ENCODE peak calls at places on chromosomes 4 and X, in seven cellular contexts. B is stomach, C is brain microvascular endothelial cell, E is testis, H is choroid plexus epithelial cell, T is left ventricle myocardium inferior, A is astrocyte of the cerebellum. F is an unnamed sample.

GRCh38 chr4:141636077-141636770 is at the start of gene IL15:
- DNase-seq in B (peak), C (peak), E (peak), H (peak), T (peak), A (no peak), F (no peak)

GRCh38 chr4:73742776-73743175 is 2.4 kb downstream of the CXCL8 start:
- DNase-seq in B (no peak), C (no peak), E (no peak), H (no peak), T (no peak), A (no peak), F (no peak)

GRCh38 chr4:80438016-80438415 is 102.5 kb downstream of the CFAP299 start:
- DNase-seq in B (no peak), C (no peak), E (no peak), H (no peak), T (no peak), A (no peak), F (no peak)

GRCh38 chr4:5711479-5712184 is 631 bp downstream of the EVC start:
- DNase-seq in B (no peak), C (peak), E (peak), H (peak), T (peak), A (no peak), F (no peak)

GRCh38 chr4:30719363-30720020 is 677 bp upstream of the PCDH7 start:
- DNase-seq in B (peak), C (peak), E (no peak), H (peak), T (peak), A (no peak), F (no peak)

GRCh38 chr4:7427326-7428260 is 7.1 kb downstream of the PSAPL1 start:
- DNase-seq in B (peak), C (no peak), E (peak), H (no peak), T (peak), A (no peak), F (no peak)

GRCh38 chrX:103919336-103919682 is 43.1 kb upstream of the TMSB15B start:
- DNase-seq in B (no peak), C (peak), E (no peak), H (peak), T (no peak), A (no peak), F (no peak)

GRCh38 chrX:69298466-69299140 is 133.3 kb upstream of the PJA1 start:
- DNase-seq in B (no peak), C (no peak), E (no peak), H (no peak), T (no peak), A (no peak), F (no peak)

GRCh38 chr4:103099691-103100392 is at the start of gene BDH2:
- DNase-seq in B (peak), C (peak), E (peak), H (peak), T (no peak), A (peak), F (peak)

GRCh38 chr4:3371038-3371437 is 70.7 kb upstream of the HGFAC start:
- DNase-seq in B (no peak), C (no peak), E (no peak), H (peak), T (no peak), A (no peak), F (no peak)
- H3K4me3 ChIP-seq in B (no peak), C (no peak), E (no peak), H (peak), T (peak), A (peak), F (no peak)

DNA sequence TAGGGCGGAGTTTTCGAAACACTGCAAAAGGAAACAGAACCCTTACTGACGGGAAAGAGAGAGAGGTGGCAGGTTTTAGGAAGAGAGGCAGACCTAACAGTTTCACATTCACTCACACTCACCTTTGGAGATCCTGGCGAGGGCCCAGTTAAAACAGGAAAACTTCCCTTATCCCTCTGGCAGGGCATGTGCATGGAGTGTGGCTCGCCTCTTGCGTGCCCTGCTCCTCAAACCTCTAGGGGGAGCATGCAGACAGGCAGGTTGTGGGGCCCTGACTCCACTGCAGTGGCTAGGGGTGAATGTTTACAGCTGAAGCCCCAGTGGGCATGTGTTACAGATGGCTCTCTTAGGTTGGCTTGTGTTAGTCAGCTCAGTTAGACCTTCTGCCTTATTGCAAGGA is 451.5 kb downstream of the UBE2NL start:
- DNase-seq in B (no peak), C (no peak), E (no peak), H (no peak), T (no peak), A (no peak), F (no peak)
- TF ChIP-seq CTCF in B (no peak), C (no peak), E (no peak), H (no peak), T (no peak), A (no peak), F (no peak)

GRCh38 chrX:72545990-72546389 is 26.7 kb downstream of the HDAC8 start:
- DNase-seq in B (no peak), C (peak), E (no peak), H (peak), T (no peak), A (no peak), F (no peak)
- H3K4me3 ChIP-seq in B (no peak), C (no peak), E (no peak), H (no peak), T (no peak), A (no peak), F (no peak)

DNA sequence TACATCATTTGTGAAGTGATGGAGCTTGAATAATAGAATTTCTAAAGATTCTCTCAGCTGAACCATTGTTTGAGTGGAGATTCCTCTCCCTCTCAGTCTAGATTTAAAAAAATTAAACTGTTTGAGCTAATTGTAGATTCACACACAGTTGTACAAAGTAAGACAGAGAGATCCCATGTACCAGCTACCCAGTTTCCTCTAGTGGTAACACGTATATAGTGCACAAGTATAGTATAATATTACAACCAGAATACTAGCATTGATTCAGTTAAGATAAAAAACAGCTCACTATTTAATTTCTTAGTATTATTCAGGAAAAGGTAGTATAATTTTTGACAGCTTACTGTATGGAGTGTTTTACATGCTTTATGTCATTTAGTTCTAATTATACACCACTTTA is 136.2 kb downstream of the SNCA start:
- DNase-seq in B (no peak), C (no peak), E (no peak), H (no peak), T (no peak), A (no peak), F (no peak)
- TF ChIP-seq CTCF in B (no peak), C (no peak), E (no peak), H (no peak), T (no peak), A (no peak), F (no peak)

GRCh38 chr4:56417396-56417795 is 18.0 kb downstream of the PPAT start:
- DNase-seq in B (no peak), C (no peak), E (no peak), H (no peak), T (no peak), A (no peak), F (no peak)

GRCh38 chr4:56408978-56409377 is 21.7 kb upstream of the AASDH start:
- DNase-seq in B (no peak), C (no peak), E (no peak), H (no peak), T (no peak), A (no peak), F (no peak)

GRCh38 chr4:56410247-56410646 is 23.0 kb upstream of the AASDH start:
- DNase-seq in B (peak), C (peak), E (peak), H (peak), T (no peak), A (peak), F (peak)

GRCh38 chr4:56414135-56414675 is 21.2 kb downstream of the PPAT start:
- DNase-seq in B (no peak), C (no peak), E (no peak), H (peak), T (no peak), A (no peak), F (no peak)
- H3K4me3 ChIP-seq in B (no peak), C (no peak), E (no peak), H (no peak), T (no peak), A (no peak), F (peak)

F was measured in AG09309.